ENCODE peak calls at places on chromosomes 4 and X, in five cellular contexts. C is activated effector memory CD4-positive, alpha-beta T cell treated with Interleukin-2 at 50 U/mL for 16 hours; K is activated CD4-positive, alpha-beta T cell treated with anti-CD3 and anti-CD28 coated beads for 1 hour; Q is iris pigment epithelial cell; I is right lobe of liver. N is an unnamed sample.

GRCh38 chr4:89712141-89712540 is 124.8 kb downstream of the SNCA start:
- DNase-seq in K (no peak), C (no peak), Q (peak; percentile 38), I (no peak), N (no peak)

GRCh38 chr4:43316813-43317212 is 424.3 kb downstream of the GRXCR1 start:
- DNase-seq in I (no peak), K (no peak), Q (peak; percentile 15), C (no peak), N (peak; percentile 84)

GRCh38 chr4:82499705-82500104 is 62.1 kb downstream of the TMEM150C start:
- DNase-seq in I (no peak), C (no peak), K (no peak), Q (no peak), N (no peak)

GRCh38 chrX:54358424-54359211 is 772 bp upstream of the WNK3 start:
- DNase-seq in Q (peak; percentile 59), K (peak; percentile 17), C (no peak), I (peak; percentile 46), N (no peak)

GRCh38 chrX:63922221-63922620 is 137.2 kb upstream of the ARHGEF9 start:
- DNase-seq in Q (no peak), K (no peak), I (no peak), C (no peak), N (peak; percentile 30)

GRCh38 chrX:154599531-154599930 is 14.6 kb downstream of the CTAG1A start:
- DNase-seq in Q (no peak), C (no peak), K (no peak), I (no peak), N (no peak)

GRCh38 chr4:75255261-75255660 is 258.9 kb downstream of the RCHY1 start:
- DNase-seq in C (no peak), K (no peak), I (no peak), Q (no peak), N (no peak)

GRCh38 chr4:21885770-21886169 is 62.8 kb downstream of the KCNIP4 start:
- DNase-seq in Q (peak; percentile 74), K (no peak), C (no peak), I (no peak), N (no peak)

GRCh38 chrX:107718156-107718621 is 57.4 kb downstream of the TSC22D3 start:
- DNase-seq in I (peak; percentile 48), Q (peak; percentile 84), K (peak; percentile 41), C (no peak), N (peak; percentile 89)

GRCh38 chr4:107825072-107825789 is 499 bp downstream of the SGMS2 start:
- DNase-seq in K (no peak), Q (peak; percentile 60), I (peak; percentile 48), C (no peak), N (peak; percentile 52)

GRCh38 chrX:41234962-41235361 is 99.0 kb upstream of the DDX3X start:
- DNase-seq in K (no peak), C (no peak), Q (no peak), I (no peak), N (no peak)

GRCh38 chr4:134544303-134544761 is 342.7 kb upstream of the PABPC4L start:
- DNase-seq in I (no peak), K (no peak), C (no peak), Q (no peak), N (peak; percentile 47)

GRCh38 chr4:2962099-2962455 is 1.1 kb downstream of the NOP14 start:
- DNase-seq in K (no peak), I (no peak), C (no peak), Q (no peak), N (no peak)

GRCh38 chrX:138748480-138748879 is 37.0 kb upstream of the FGF13 start:
- DNase-seq in K (no peak), Q (peak; percentile 38), I (no peak), C (no peak), N (peak; percentile 50)

GRCh38 chrX:147962476-147962875 is 18.7 kb upstream of the FMR1NB start:
- DNase-seq in C (no peak), K (no peak), I (no peak), Q (no peak), N (no peak)

GRCh38 chrX:39551748-39552147 is 546.0 kb downstream of the BCOR start:
- DNase-seq in K (no peak), I (no peak), C (no peak), Q (no peak), N (no peak)

GRCh38 chrX:65846974-65847373 is 179.5 kb downstream of the MSN start:
- DNase-seq in K (no peak), C (no peak), Q (no peak), I (no peak), N (no peak)

GRCh38 chr4:33746979-33747378 is 2497.3 kb downstream of the ARAP2 start:
- DNase-seq in K (no peak), C (no peak), I (no peak), Q (no peak), N (no peak)

GRCh38 chr4:18935956-18936355 is 914.4 kb upstream of the LCORL start:
- DNase-seq in Q (no peak), I (no peak), K (no peak), C (no peak), N (no peak)

N was measured in PC-3.